ENCODE peak calls at places on chromosomes 13 and 19, in five cellular contexts. Q is tibial artery; N is OCI-LY7; T is heart right ventricle; J is effector memory CD4-positive, alpha-beta T cell. F is an unnamed sample.

GRCh38 chr19:49442793-49443365 is 1.6 kb upstream of the SLC17A7 start:
- DNase-seq in Q (peak; percentile 96), N (peak; percentile 72), T (peak; percentile 96), J (peak; percentile 22), F (peak; percentile 98)

GRCh38 chr13:92896842-92897241 is 329.8 kb upstream of the GPC6 start:
- DNase-seq in Q (no peak), N (peak; percentile 0), T (no peak), J (no peak), F (no peak)

GRCh38 chr19:45428385-45429231 is 4.9 kb upstream of the ERCC1 start:
- DNase-seq in Q (peak; percentile 57), N (peak; percentile 29), T (peak; percentile 76), J (no peak), F (no peak)

GRCh38 chr19:19403373-19403901 is 2.0 kb upstream of the GATAD2A start:
- DNase-seq in Q (no peak), N (no peak), T (no peak), J (no peak), F (no peak)

GRCh38 chr19:28504727-28505126 is 708.2 kb downstream of the UQCRFS1 start:
- DNase-seq in Q (no peak), N (no peak), T (no peak), J (no peak), F (no peak)

GRCh38 chr19:1526979-1527649 is 3.2 kb downstream of the PLK5 start:
- DNase-seq in Q (no peak), N (no peak), T (no peak), J (no peak), F (no peak)

GRCh38 chr19:51441410-51442390 is 16.6 kb downstream of the SIGLEC8 start:
- DNase-seq in Q (no peak), N (peak; percentile 69), T (no peak), J (peak; percentile 76), F (no peak)

GRCh38 chr19:55091126-55091910 is 15.6 kb downstream of the EPS8L1 start:
- DNase-seq in Q (no peak), N (no peak), T (peak; percentile 54), J (no peak), F (peak; percentile 44)

GRCh38 chr13:70960841-70961443 is 852.7 kb upstream of the KLHL1 start:
- DNase-seq in Q (no peak), N (peak; percentile 1), T (no peak), J (no peak), F (no peak)

GRCh38 chr13:67520886-67521285 is 290.8 kb upstream of the PCDH9 start:
- DNase-seq in Q (no peak), N (no peak), T (no peak), J (no peak), F (no peak)

DNA sequence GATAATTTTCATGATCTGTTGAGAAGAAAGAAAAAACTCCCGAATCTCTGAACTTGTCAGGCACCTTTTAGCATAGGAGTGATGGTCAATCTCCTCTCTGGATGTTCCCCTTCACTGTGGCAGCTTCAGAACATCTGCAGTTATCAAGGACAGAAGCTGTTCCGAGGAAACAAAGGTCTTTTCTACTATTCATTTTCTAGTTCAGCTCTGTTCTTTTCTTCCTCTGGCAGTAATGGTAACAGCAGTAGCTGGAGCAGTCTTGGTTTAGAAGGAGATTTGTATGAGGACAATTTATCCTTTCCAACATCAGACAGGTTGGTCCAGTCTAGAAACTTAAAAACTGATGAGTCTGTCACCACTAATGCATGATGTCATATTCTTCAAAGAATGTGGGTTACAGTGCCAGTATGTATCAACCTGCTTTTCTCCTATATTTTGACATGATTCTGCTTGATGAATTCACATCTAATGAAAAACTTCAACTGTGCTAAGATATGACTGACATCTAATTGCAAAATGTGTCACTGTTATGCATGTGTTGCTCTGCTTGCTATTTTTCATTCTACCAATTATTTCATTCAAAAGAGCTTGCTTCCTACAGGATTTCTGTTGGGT is 41.0 kb downstream of the AKAP11 start:
- DNase-seq in Q (no peak), N (no peak), T (no peak), J (no peak), F (no peak)
- H3K27ac ChIP-seq in Q (no peak overlapping the region), N (no peak overlapping the region), T (no peak overlapping the region), J (no peak overlapping the region), F (no peak overlapping the region)

GRCh38 chr13:45331123-45331619 is 9.8 kb downstream of the TPT1 start:
- DNase-seq in Q (no peak), N (no peak), T (no peak), J (no peak), F (no peak)
- H3K4me1 ChIP-seq in Q (no peaks in the 10 kb centered on the region), N (peaks cover 57% of the 10 kb centered on the region), T (peaks cover 15% of the 10 kb centered on the region), J (peaks cover 51% of the 10 kb centered on the region), F (peaks cover 46% of the 10 kb centered on the region)

DNA sequence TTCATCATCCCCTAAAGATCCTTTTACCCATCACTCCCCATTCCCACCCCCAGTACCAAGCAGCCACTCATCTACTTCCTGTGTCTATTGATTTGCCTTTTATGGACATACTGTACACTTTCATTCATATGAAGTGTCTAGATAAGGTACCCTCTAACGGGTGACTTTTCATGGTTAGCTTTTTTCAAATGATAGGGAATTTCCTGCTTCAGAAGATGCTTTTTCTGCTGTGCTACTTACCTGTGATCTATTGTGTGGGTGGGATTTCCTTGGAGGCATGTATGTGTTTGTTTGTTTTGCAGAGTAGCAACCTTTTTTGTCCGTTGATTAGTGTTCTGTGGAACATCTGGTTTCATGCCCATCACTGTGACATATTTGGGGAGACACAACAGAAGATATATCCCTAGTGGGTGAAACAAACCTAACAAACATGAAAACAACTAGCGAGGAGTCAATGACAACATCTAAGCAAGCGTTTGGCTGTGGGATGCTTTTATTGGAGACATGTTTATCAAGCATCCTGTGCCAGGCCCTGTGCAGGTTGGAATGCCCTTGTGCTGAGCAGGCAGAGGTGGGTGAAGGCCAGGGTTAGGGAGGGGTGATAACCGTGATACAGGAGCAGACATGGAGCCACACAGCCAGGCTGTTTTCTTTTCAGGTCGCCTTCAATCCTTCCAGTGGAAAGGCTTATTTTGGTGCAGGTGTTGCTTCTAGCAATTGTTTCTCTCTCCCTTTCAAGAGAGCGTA is 17.6 kb downstream of the SPINT2 start:
- DNase-seq in Q (no peak), N (no peak), T (no peak), J (no peak), F (no peak)
- H3K27ac ChIP-seq in Q (no peak overlapping the region), N (no peak overlapping the region), T (peak overlapping the region; percentile 52), J (no peak overlapping the region), F (peak overlapping the region; percentile 4)

GRCh38 chr13:106917024-106917491 is 349.1 kb upstream of the ARGLU1 start:
- DNase-seq in Q (no peak), N (no peak), T (peak; percentile 51), J (no peak), F (no peak)

GRCh38 chr13:106919093-106919492 is 351.2 kb upstream of the ARGLU1 start:
- DNase-seq in Q (no peak), N (peak; percentile 88), T (no peak), J (no peak), F (no peak)

GRCh38 chr13:106917673-106918652 is 350.0 kb upstream of the ARGLU1 start:
- DNase-seq in Q (peak; percentile 60), N (peak; percentile 71), T (peak; percentile 77), J (peak; percentile 9), F (no peak)

GRCh38 chr13:106922384-106922783 is 354.4 kb upstream of the ARGLU1 start:
- DNase-seq in Q (no peak), N (no peak), T (no peak), J (no peak), F (no peak)

DNA sequence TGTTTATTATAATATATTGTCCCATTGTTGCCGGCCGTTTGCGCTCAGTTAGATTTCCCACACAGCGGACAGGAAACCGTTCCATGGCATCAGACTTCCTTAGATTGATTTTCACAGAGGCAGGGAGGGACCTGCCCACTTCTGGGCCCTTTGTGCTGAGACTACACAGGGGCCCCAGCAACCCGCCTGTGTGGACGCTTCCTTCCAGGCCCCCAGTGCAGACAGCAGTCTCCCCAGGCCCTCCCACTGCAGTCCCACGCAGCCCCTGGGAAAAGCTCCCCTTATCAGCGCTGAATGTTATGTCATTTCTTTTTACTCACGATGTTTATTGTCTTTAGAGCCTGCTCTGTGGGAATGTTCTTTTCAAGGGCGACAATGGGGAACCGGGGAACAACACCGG is 351.7 kb upstream of the ARGLU1 start:
- DNase-seq in Q (peak; percentile 43), N (peak; percentile 49), T (peak; percentile 82), J (no peak), F (no peak)
- H3K4me1 ChIP-seq in Q (no peaks in the 10 kb centered on the region), N (peaks cover 61% of the 10 kb centered on the region), T (no peaks in the 10 kb centered on the region), J (no peaks in the 10 kb centered on the region), F (no peaks in the 10 kb centered on the region)